ENCODE peak calls at places on chromosomes 2 and 18, in eight cellular contexts. J, Q, U, E, Y, L, C and F are unnamed samples.
A peak's percentile ranks its signal among the peaks of the same experiment; 100 is the strongest.

GRCh38 chr2:64804651-64805050 is 150.9 kb upstream of the SERTAD2 start:
- DNase-seq in Y (no peak), L (no peak), U (no peak), J (no peak), Q (no peak), E (no peak), C (no peak), F (no peak)

GRCh38 chr2:216735661-216736060 is 40.3 kb upstream of the IGFBP5 start:
- DNase-seq in J (no peak), E (no peak), L (no peak), C (no peak), Y (no peak), Q (no peak), U (no peak), F (no peak)

GRCh38 chr2:61853086-61853847 is 593 bp downstream of the FAM161A start:
- DNase-seq in U (peak; percentile 19), Q (no peak), J (no peak), L (peak; percentile 88), C (peak; percentile 10), Y (no peak), E (peak; percentile 2), F (peak; percentile 78)

GRCh38 chr2:86492057-86492456 is 50.9 kb downstream of the KDM3A start:
- DNase-seq in Q (no peak), C (no peak), E (no peak), J (no peak), U (no peak), L (no peak), Y (no peak), F (no peak)

GRCh38 chr2:151906633-151906998 is 78.4 kb upstream of the ARL5A start:
- DNase-seq in C (no peak), Y (no peak), Q (no peak), L (no peak), U (no peak), J (no peak), E (no peak), F (no peak)

GRCh38 chr2:234979204-234980167 is 27.7 kb downstream of the SH3BP4 start:
- DNase-seq in Q (no peak), U (no peak), J (no peak), E (no peak), Y (no peak), L (no peak), C (no peak), F (no peak)

GRCh38 chr2:173134703-173135102 is 59.1 kb downstream of the MAP3K20 start:
- DNase-seq in C (peak; percentile 70), J (no peak), U (no peak), E (no peak), L (no peak), Y (no peak), Q (no peak), F (no peak)

GRCh38 chr18:75161629-75162028 is 47.3 kb downstream of the PTGR3 start:
- DNase-seq in Q (no peak), Y (no peak), L (no peak), E (no peak), U (peak; percentile 31), C (no peak), J (peak; percentile 66), F (peak; percentile 52)

GRCh38 chr2:40160730-40161129 is 291.2 kb downstream of the SLC8A1 start:
- DNase-seq in L (no peak), C (no peak), J (no peak), U (no peak), Q (no peak), Y (no peak), E (no peak), F (no peak)

GRCh38 chr2:10161206-10161931 is 38.8 kb downstream of the RRM2 start:
- DNase-seq in L (no peak), Q (no peak), E (no peak), Y (no peak), C (peak; percentile 59), J (no peak), U (no peak), F (no peak)

GRCh38 chr2:65228249-65228750 is 669 bp downstream of the ACTR2 start:
- DNase-seq in Q (peak; percentile 46), Y (no peak), U (no peak), L (no peak), C (peak; percentile 34), E (peak; percentile 4), J (no peak), F (peak; percentile 63)

GRCh38 chr2:120243211-120243610 is 9.4 kb upstream of the RALB start:
- DNase-seq in Y (no peak), U (peak; percentile 61), J (no peak), L (no peak), C (peak; percentile 47), E (no peak), Q (no peak), F (no peak)

GRCh38 chr2:233542507-233542906 is 24.1 kb downstream of the USP40 start:
- DNase-seq in C (peak; percentile 83), E (no peak), U (peak; percentile 64), Q (no peak), L (peak; percentile 75), J (no peak), Y (no peak), F (no peak)

GRCh38 chr18:68426731-68427315 is 288.1 kb downstream of the TMX3 start:
- DNase-seq in L (no peak), E (no peak), U (peak; percentile 65), J (no peak), Q (no peak), C (no peak), Y (no peak), F (no peak)

GRCh38 chr18:58753976-58754375 is 82.7 kb downstream of the MALT1 start:
- DNase-seq in C (peak; percentile 57), U (peak; percentile 50), E (no peak), Q (no peak), J (no peak), L (no peak), Y (no peak), F (no peak)

GRCh38 chr18:40935423-40935822 is 1019.6 kb upstream of the PIK3C3 start:
- DNase-seq in Q (peak; percentile 4), U (peak; percentile 22), E (no peak), J (no peak), L (no peak), Y (peak; percentile 25), C (peak; percentile 52), F (no peak)

GRCh38 chr18:44396550-44396949 is 284.1 kb upstream of the SETBP1 start:
- DNase-seq in Q (no peak), E (no peak), C (no peak), L (no peak), U (no peak), J (no peak), Y (no peak), F (no peak)

GRCh38 chr2:237058423-237058822 is 27.3 kb upstream of the COPS8 start:
- DNase-seq in C (no peak), Q (no peak), E (no peak), J (no peak), L (no peak), U (no peak), Y (no peak), F (no peak)

GRCh38 chr2:204665244-204665643 is 120.0 kb downstream of the PARD3B start:
- DNase-seq in Y (no peak), L (no peak), J (no peak), C (peak; percentile 46), E (no peak), Q (no peak), U (peak; percentile 71), F (no peak)

GRCh38 chr2:233369897-233370758 is 15.8 kb downstream of the DGKD start:
- DNase-seq in Q (no peak), U (no peak), J (no peak), L (peak; percentile 58), Y (no peak), C (no peak), E (no peak), F (no peak)

GRCh38 chr2:102278720-102279390 is 32.5 kb upstream of the IL1RL1 start:
- DNase-seq in J (no peak), Y (no peak), L (no peak), Q (no peak), E (peak; percentile 10), C (no peak), U (peak; percentile 66), F (no peak)

GRCh38 chr2:125553768-125554167 is 1102.2 kb upstream of the GYPC start:
- DNase-seq in L (no peak), J (no peak), Q (no peak), U (no peak), Y (no peak), C (no peak), E (no peak), F (no peak)

GRCh38 chr2:212494413-212495020 is 44.1 kb downstream of the ERBB4 start:
- DNase-seq in Q (no peak), U (peak; percentile 1), Y (no peak), L (no peak), J (no peak), E (no peak), C (peak; percentile 52), F (no peak)

GRCh38 chr2:172431428-172431827 is 4.0 kb downstream of the ITGA6 start:
- DNase-seq in L (no peak), J (no peak), Q (no peak), C (no peak), U (no peak), Y (no peak), E (no peak), F (no peak)

GRCh38 chr18:59536181-59536580 is 161.0 kb downstream of the CCBE1 start:
- DNase-seq in E (no peak), Q (no peak), Y (no peak), C (peak; percentile 41), L (no peak), J (no peak), U (peak; percentile 95), F (no peak)

GRCh38 chr2:199258291-199258690 is 199.4 kb downstream of the SATB2 start:
- DNase-seq in U (peak; percentile 35), Q (no peak), C (no peak), E (no peak), Y (no peak), J (no peak), L (no peak), F (no peak)
- TF ChIP-seq CTCF in U (peak; percentile 56), Q (peak; percentile 30), C (peak; percentile 22), E (no peak), Y (no peak), J (no peak), L (no peak), F (no peak)

GRCh38 chr2:240820607-240821428 is 799 bp upstream of the KIF1A start:
- DNase-seq in Y (peak; percentile 51), U (no peak), Q (no peak), C (no peak), L (no peak), E (peak; percentile 43), J (no peak), F (peak; percentile 32)
- TF ChIP-seq CTCF in Y (no peak), U (no peak), Q (no peak), C (no peak), L (no peak), E (no peak), J (no peak), F (no peak)

GRCh38 chr18:49648811-49649210 is 87.0 kb downstream of the LIPG start:
- DNase-seq in Q (no peak), U (no peak), E (no peak), C (no peak), J (no peak), Y (no peak), L (no peak), F (no peak)
- TF ChIP-seq CTCF in Q (peak; percentile 12), U (no peak), E (no peak), C (peak; percentile 37), J (no peak), Y (peak; percentile 9), L (no peak), F (no peak)

DNA sequence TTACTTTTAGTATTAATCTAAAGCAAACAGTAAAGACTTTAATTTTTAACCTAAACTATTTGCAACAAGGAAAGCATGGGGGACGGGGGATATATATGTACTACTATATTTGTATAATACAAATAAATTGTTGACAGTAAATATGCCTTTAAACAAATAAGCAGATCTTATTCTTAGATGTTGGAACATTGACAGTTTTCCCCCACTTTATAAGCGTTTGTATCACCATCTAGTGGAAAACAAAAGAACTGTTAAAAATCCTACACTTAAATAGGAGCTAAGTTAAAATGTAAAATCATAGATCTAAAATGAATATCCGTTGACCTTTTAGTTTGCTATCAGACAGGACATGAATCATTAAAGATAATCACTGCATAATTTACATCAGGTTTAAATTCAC is 50.0 kb downstream of the RBBP8 start:
- DNase-seq in Y (no peak), L (no peak), J (no peak), E (no peak), Q (no peak), C (peak; percentile 38), U (peak; percentile 63), F (peak; percentile 23)
- TF ChIP-seq CTCF in Y (peak; percentile 48), L (peak; percentile 41), J (peak; percentile 17), E (peak; percentile 38), Q (peak; percentile 34), C (peak; percentile 27), U (peak; percentile 23), F (no peak)